ENCODE peak calls at places on chromosomes 4 and X, in six cellular contexts. F, T, I, J, M and L are unnamed samples.

GRCh38 chr4:89166971-89167475 is 55.7 kb downstream of the TIGD2 start:
- DNase-seq in J (no peak), F (no peak), M (no peak), I (no peak), T (no peak), L (no peak)

GRCh38 chr4:78518551-78518950 is 33.0 kb upstream of the ANXA3 start:
- DNase-seq in J (no peak), M (no peak), T (no peak), I (no peak), F (no peak), L (no peak)

GRCh38 chrX:53430231-53430630 is 3.9 kb downstream of the HSD17B10 start:
- DNase-seq in I (no peak), J (no peak), M (no peak), T (no peak), F (no peak), L (no peak)

GRCh38 chr4:185657191-185657590 is 121.9 kb upstream of the PDLIM3 start:
- DNase-seq in M (no peak), J (no peak), F (no peak), T (no peak), I (no peak), L (no peak)

GRCh38 chr4:165204462-165204830 is 2.9 kb upstream of the KLHL2 start:
- DNase-seq in M (no peak), J (no peak), I (peak), F (no peak), T (no peak), L (peak)

GRCh38 chr4:116150152-116150551 is 935.2 kb downstream of the TRAM1L1 start:
- DNase-seq in T (no peak), F (no peak), J (no peak), I (peak), M (no peak), L (no peak)

GRCh38 chrX:130085551-130085986 is 24.7 kb downstream of the ELF4 start:
- DNase-seq in I (no peak), J (no peak), F (no peak), T (no peak), M (no peak), L (no peak)

GRCh38 chr4:99816611-99817309 is at the start of gene DAPP1:
- DNase-seq in M (peak), F (peak), J (no peak), T (peak), I (peak), L (peak)

GRCh38 chr4:158186815-158187214 is 14.0 kb upstream of the GASK1B start:
- DNase-seq in F (no peak), M (no peak), J (no peak), T (no peak), I (no peak), L (no peak)

GRCh38 chrX:3550160-3550765 is 163.2 kb downstream of the PRKX start:
- DNase-seq in J (no peak), F (no peak), T (peak), M (no peak), I (peak), L (peak)

GRCh38 chr4:87543835-87544461 is 14.8 kb upstream of the SPARCL1 start:
- DNase-seq in J (no peak), M (no peak), F (no peak), T (peak), I (peak), L (peak)

GRCh38 chr4:57131849-57132745 is 21.9 kb upstream of the IGFBP7 start:
- DNase-seq in J (no peak), F (no peak), M (no peak), I (peak), T (peak), L (peak)

GRCh38 chr4:121900132-121900983 is 30.1 kb upstream of the BBS7 start:
- DNase-seq in M (no peak), I (peak), T (peak), J (peak), F (peak), L (peak)

GRCh38 chr4:31667701-31668100 is 947.5 kb downstream of the PCDH7 start:
- DNase-seq in F (no peak), M (no peak), J (no peak), T (no peak), I (no peak), L (no peak)

GRCh38 chrX:150543230-150544155 is 24.9 kb upstream of the MTM1 start:
- DNase-seq in I (no peak), T (no peak), F (no peak), M (no peak), J (no peak), L (no peak)

GRCh38 chrX:13383907-13384306 is 64.1 kb upstream of the ATXN3L start:
- DNase-seq in T (no peak), F (no peak), I (no peak), J (no peak), M (no peak), L (no peak)

GRCh38 chrX:134794692-134795091 is 136.4 kb upstream of the PLAC1 start:
- DNase-seq in T (no peak), I (peak), F (no peak), M (no peak), J (no peak), L (no peak)

GRCh38 chrX:8755116-8755515 is 23.2 kb upstream of the ANOS1 start:
- DNase-seq in M (no peak), I (peak), J (no peak), T (no peak), F (no peak), L (no peak)

GRCh38 chr4:33386761-33387160 is 2666.6 kb downstream of the PCDH7 start:
- DNase-seq in F (no peak), M (no peak), I (peak), J (no peak), T (no peak), L (no peak)
- TF ChIP-seq CTCF in F (no peak), M (no peak), I (peak), J (no peak), T (no peak), L (no peak)

GRCh38 chrX:27996132-27996531 is 14.9 kb upstream of the DCAF8L1 start:
- DNase-seq in M (no peak), J (no peak), T (no peak), I (no peak), F (no peak), L (no peak)

GRCh38 chrX:27998666-27999065 is 17.4 kb upstream of the DCAF8L1 start:
- DNase-seq in I (no peak), F (no peak), M (no peak), J (no peak), T (no peak), L (no peak)

GRCh38 chrX:27995611-27996010 is 14.4 kb upstream of the DCAF8L1 start:
- DNase-seq in I (no peak), T (no peak), J (no peak), F (no peak), M (no peak), L (no peak)

DNA sequence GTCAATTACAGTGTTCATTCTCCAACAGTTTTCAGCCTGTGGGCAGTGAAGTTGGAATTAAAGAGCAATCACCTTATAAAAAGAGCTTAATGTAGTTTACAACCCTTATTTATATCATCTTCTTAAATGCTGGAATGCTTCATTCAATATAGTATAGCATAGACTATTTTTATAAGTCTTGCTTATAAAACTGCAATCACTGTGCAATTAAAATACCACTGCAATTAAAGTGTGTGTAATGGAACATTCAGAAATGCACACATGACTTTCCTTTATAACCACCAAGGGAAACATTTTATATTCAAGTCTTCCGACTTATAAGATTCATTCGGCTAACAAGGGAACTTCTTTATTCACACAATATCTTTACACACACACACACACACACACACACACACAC is 16.4 kb upstream of the DCAF8L1 start:
- DNase-seq in J (no peak), I (no peak), F (no peak), T (no peak), M (no peak), L (no peak)
- TF ChIP-seq CTCF in J (no peak), I (no peak), F (no peak), T (no peak), M (no peak), L (no peak)

DNA sequence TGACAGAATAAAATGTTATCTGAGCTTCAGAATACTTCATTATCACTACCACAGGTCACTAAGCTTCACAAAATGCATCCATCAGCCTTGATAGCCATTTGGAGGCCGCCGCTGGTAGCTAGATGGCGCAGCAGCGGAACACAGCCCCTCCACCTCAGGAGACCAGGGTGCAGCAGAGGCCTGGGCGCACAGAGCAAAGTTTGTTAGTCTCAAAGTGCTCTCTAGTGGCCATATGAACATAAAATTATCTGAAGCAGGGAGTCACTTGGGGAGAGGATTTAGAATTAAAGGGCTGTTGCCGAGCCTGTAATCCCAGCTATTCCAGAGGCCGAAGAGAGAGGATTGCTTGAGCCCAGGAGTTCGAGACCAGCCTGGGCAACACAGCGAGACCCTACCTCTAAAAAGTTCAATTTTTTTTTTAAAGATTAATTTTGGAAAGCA is 8.1 kb upstream of the DCTD start:
- DNase-seq in F (peak), I (peak), J (peak), M (peak), T (peak), L (peak)
- TF ChIP-seq CTCF in F (peak), I (peak), J (peak), M (peak), T (peak), L (peak)

GRCh38 chrX:74536142-74537010 is 78.0 kb downstream of the RLIM start:
- DNase-seq in I (peak), T (peak), J (peak), M (peak), F (peak), L (peak)
- TF ChIP-seq CTCF in I (peak), T (peak), J (peak), M (peak), F (no peak), L (peak)

DNA sequence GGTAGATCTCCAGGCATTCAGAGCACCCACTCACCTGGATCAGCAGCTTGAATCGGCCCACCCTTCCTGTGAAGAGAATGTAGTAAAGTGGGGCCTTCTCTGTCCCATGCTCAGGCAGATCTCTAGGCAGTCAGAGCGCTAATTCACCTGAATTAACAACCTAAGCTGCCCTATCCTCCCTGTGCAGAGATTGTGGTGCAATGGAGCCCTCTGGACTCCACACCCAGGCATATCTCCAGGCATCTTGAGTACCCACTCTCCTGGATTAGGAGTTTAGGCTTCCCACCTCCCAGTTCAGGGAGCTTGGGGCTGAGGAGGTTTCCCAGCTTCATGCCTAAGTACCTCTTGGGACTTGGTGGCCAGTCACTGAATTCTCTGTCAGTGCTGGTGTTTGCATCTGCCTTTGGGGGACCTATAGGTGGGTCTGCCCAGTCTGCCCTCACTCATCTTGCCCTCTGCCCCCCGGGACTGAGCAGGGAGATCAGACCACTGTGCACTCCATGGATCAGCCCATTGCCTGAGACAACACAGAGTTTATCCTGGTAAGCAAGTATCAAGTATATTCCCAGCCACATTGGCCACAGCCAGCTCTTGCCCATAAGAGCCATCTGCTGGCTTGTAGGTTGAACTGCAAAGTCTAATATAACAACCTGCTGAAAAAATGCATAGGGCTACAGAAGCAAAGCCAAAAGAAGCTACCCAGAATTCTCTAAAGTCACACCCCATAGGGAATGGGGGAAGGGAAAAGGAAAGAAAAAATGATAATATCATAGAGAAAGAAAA is 372.9 kb downstream of the KLHL13 start:
- DNase-seq in F (no peak), T (peak), J (no peak), M (no peak), I (peak), L (no peak)
- TF ChIP-seq CTCF in F (no peak), T (peak), J (peak), M (peak), I (peak), L (no peak)

DNA sequence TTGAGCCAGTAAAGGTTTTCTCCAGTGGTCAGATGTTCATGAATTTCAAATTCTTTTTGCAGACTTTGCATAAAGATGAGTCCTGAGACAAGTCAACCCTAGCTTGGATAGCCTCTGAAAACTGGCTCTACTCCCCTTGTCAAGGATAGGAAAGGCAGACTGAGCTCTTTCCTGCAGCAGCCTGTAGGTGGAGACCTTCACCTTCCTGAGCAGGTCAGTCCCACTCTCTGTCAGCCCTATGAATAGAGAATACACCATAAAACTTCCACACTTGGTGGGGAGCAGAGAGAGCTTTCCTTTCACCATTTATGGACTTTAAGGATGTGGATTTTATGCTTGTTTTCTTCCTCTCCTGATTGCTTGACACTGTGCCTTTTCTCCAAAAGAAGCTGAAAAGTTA is 41.9 kb downstream of the PCDH19 start:
- DNase-seq in T (no peak), I (peak), F (no peak), J (peak), M (no peak), L (peak)
- TF ChIP-seq CTCF in T (peak), I (peak), F (no peak), J (peak), M (peak), L (no peak)

GRCh38 chr4:95637047-95637600 is 88.4 kb upstream of the UNC5C start:
- DNase-seq in M (no peak), I (peak), T (peak), F (no peak), J (peak), L (no peak)
- TF ChIP-seq CTCF in M (peak), I (peak), T (peak), F (no peak), J (peak), L (no peak)

DNA sequence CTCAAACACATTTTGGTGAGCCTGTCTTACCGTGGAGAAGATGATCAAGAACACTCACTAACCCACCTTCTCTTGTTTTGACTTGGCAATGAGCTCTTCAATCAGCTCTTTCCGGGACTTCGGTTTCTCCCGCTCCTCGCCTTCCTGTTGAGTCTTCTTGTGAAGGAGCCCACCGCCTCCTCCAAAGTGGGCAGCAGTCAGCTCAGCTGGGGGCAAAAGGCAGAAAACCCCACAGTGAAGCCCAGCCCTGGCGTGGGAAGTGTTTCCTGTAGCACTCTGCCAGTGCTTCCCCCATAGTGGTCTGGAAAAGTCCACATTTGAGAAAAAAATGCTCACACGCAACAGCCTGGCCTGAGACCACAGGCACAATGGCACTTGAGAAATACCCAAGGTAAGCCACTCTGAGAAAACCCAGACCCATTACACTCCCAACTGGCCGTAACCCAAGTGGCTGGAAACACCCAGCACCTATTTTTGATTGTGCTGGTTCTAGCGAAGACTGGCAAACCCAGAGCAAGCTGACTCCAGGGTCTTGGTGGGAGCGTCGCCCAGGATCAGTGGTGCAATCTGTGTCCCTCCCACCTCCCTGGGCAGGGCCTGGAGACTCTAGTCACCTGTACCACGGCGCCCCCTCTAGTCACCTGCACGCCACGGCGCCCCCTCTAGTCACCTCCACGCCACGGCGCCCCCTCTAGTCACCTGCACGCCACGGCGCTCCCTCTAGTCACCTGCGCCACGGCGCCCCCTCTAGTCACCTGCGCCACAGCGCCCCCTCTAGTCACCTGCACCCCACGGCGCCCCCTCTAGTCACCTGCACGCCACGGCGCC is 8.6 kb downstream of the NOP14 start:
- DNase-seq in T (no peak), F (no peak), I (no peak), J (no peak), M (no peak), L (no peak)
- TF ChIP-seq CTCF in T (no peak), F (no peak), I (no peak), J (no peak), M (no peak), L (peak)

DNA sequence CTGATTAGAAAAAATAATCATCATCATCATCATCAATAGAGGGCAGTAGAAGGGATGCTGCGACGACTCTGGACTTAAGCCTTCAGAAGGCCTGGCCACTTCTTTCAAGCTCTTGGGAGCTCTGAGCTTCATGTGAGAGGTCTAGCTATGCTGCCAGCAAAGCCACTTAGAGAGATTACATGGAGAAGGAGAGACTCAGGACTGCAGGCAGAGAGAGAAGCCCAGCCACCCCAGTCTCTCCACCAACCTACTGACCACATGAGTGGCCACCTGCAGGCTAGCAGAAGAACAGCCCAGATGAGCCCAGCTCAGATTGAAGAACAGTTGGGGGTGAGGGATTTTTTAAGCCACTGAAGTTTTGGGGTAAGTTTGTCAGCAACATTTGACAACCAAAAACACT is 17.1 kb upstream of the TMEM150C start:
- DNase-seq in J (no peak), F (no peak), I (no peak), T (no peak), M (no peak), L (peak)
- TF ChIP-seq CTCF in J (peak), F (no peak), I (no peak), T (no peak), M (no peak), L (peak)